ENCODE peak calls at places on chromosome 22, in four cellular contexts. J is Kasumi-1; T is stimulated activated CD8-positive, alpha-beta memory T cell treated with anti-CD3 and anti-CD28 coated beads, Interleukin-4, amount 100 ng/mL, for 24 hours; V is left cardiac atrium. D is an unnamed sample.

GRCh38 chr22:48705159-48705916 is 1122.3 kb downstream of the BRD1 start:
- DNase-seq in J (no peak), T (no peak), V (no peak), D (peak; percentile 22)

GRCh38 chr22:39177791-39178190 is 25.3 kb upstream of the CBX7 start:
- DNase-seq in J (no peak), T (no peak), V (no peak), D (peak; percentile 56)

GRCh38 chr22:45009881-45010531 is at the start of gene PHF21B:
- DNase-seq in J (no peak), T (peak; percentile 20), V (peak; percentile 71), D (peak; percentile 61)

GRCh38 chr22:19730662-19731360 is 7.5 kb downstream of the GP1BB start:
- DNase-seq in J (peak; percentile 75), T (peak; percentile 76), V (peak; percentile 87), D (peak; percentile 91)

GRCh38 chr22:45881524-45881875 is 95.5 kb downstream of the WNT7B start:
- DNase-seq in J (no peak), T (no peak), V (no peak), D (no peak)

GRCh38 chr22:42757475-42757874 is 36.8 kb upstream of the A4GALT start:
- DNase-seq in J (no peak), T (no peak), V (no peak), D (no peak)

GRCh38 chr22:49670610-49671330 is 156.9 kb downstream of the BRD1 start:
- DNase-seq in J (no peak), T (no peak), V (peak; percentile 38), D (no peak)

GRCh38 chr22:27572267-27572666 is 229.3 kb downstream of the MN1 start:
- DNase-seq in J (no peak), T (no peak), V (no peak), D (no peak)

GRCh38 chr22:37060801-37061610 is 9.5 kb downstream of the KCTD17 start:
- DNase-seq in J (no peak), T (peak; percentile 52), V (no peak), D (no peak)

GRCh38 chr22:21984793-21985192 is 2.2 kb upstream of the TOP3B start:
- DNase-seq in J (no peak), T (no peak), V (no peak), D (no peak)

GRCh38 chr22:34639911-34640310 is 426.0 kb upstream of the ISX start:
- DNase-seq in J (no peak), T (no peak), V (no peak), D (no peak)

GRCh38 chr22:29719894-29720645 is at the start of gene CABP7:
- DNase-seq in J (no peak), T (no peak), V (no peak), D (no peak)

D was measured in Right ventricle myocardium superior.